ENCODE peak calls at places on chromosomes 11 and 22, in six cellular contexts. One of them, this sample, is unnamed.

GRCh38 chr11:74541466-74541865 is 47.9 kb upstream of the LIPT2 start:
- DNase-seq in Calu3: no peak
- DNase-seq in fibroblast of mammary gland: no peak
- DNase-seq in bronchial epithelial cell: no peak
- DNase-seq in fibroblast of lung: no peak
- DNase-seq in CD4-positive, alpha-beta T cell: no peak
- DNase-seq in this sample: no peak

GRCh38 chr11:66283461-66284105 is 5.4 kb downstream of the YIF1A start:
- DNase-seq in fibroblast of lung: no peak
- DNase-seq in fibroblast of mammary gland: no peak
- DNase-seq in CD4-positive, alpha-beta T cell: no peak
- DNase-seq in Calu3: no peak
- DNase-seq in bronchial epithelial cell: no peak
- DNase-seq in this sample: no peak

GRCh38 chr22:46770726-46771125 is 8.3 kb downstream of the TBC1D22A start:
- DNase-seq in CD4-positive, alpha-beta T cell: no peak
- DNase-seq in Calu3: no peak
- DNase-seq in fibroblast of mammary gland: no peak
- DNase-seq in fibroblast of lung: no peak
- DNase-seq in bronchial epithelial cell: no peak
- DNase-seq in this sample: no peak

GRCh38 chr11:90639687-90640086 is 416.8 kb upstream of the CHORDC1 start:
- DNase-seq in fibroblast of mammary gland: no peak
- DNase-seq in Calu3: peak
- DNase-seq in bronchial epithelial cell: peak
- DNase-seq in CD4-positive, alpha-beta T cell: no peak
- DNase-seq in fibroblast of lung: no peak
- DNase-seq in this sample: peak

GRCh38 chr11:66317322-66317765 is 500 bp upstream of the CD248 start:
- DNase-seq in fibroblast of lung: peak
- DNase-seq in fibroblast of mammary gland: peak
- DNase-seq in Calu3: no peak
- DNase-seq in bronchial epithelial cell: no peak
- DNase-seq in CD4-positive, alpha-beta T cell: peak
- DNase-seq in this sample: no peak

GRCh38 chr11:26851696-26852095 is 129.8 kb upstream of the SLC5A12 start:
- DNase-seq in fibroblast of mammary gland: no peak
- DNase-seq in fibroblast of lung: no peak
- DNase-seq in Calu3: no peak
- DNase-seq in CD4-positive, alpha-beta T cell: no peak
- DNase-seq in bronchial epithelial cell: no peak
- DNase-seq in this sample: no peak

GRCh38 chr11:13128381-13128780 is 119.3 kb downstream of the RASSF10 start:
- DNase-seq in bronchial epithelial cell: no peak
- DNase-seq in CD4-positive, alpha-beta T cell: no peak
- DNase-seq in fibroblast of lung: no peak
- DNase-seq in fibroblast of mammary gland: no peak
- DNase-seq in Calu3: no peak
- DNase-seq in this sample: no peak

GRCh38 chr22:48277868-48278581 is 1515.6 kb downstream of the TBC1D22A start:
- DNase-seq in CD4-positive, alpha-beta T cell: no peak
- DNase-seq in fibroblast of mammary gland: no peak
- DNase-seq in Calu3: no peak
- DNase-seq in bronchial epithelial cell: no peak
- DNase-seq in fibroblast of lung: no peak
- DNase-seq in this sample: no peak

DNA sequence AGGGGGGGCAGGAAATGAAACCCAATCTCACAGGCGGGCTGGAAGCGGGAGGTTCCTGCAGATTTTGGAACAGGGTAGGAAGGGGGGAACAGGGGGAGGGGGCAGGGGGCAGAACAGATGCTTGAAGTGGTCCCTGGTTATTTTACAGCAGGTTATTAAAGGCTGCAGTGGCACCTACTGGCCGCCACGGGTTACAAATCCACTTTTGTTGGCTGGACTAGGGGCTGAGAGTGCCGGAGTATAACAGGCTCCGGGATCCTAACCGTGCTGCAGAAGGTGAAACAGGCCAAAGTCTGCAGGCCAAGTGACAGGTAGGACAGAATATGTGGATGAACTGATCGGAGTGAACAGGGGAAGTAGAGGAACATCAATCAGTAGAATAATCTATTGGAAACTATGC is 2.5 kb downstream of the ROBO3 start:
- DNase-seq in fibroblast of lung: peak
- DNase-seq in bronchial epithelial cell: peak
- DNase-seq in CD4-positive, alpha-beta T cell: no peak
- DNase-seq in fibroblast of mammary gland: peak
- DNase-seq in Calu3: no peak
- DNase-seq in this sample: peak
- TF ChIP-seq CTCF in fibroblast of lung: peak
- TF ChIP-seq CTCF in bronchial epithelial cell: peak
- TF ChIP-seq CTCF in CD4-positive, alpha-beta T cell: no peak
- TF ChIP-seq CTCF in fibroblast of mammary gland: peak
- TF ChIP-seq CTCF in Calu3: peak
- TF ChIP-seq CTCF in this sample: peak

GRCh38 chr22:39309881-39310714 is 9.3 kb downstream of the RPL3 start:
- DNase-seq in CD4-positive, alpha-beta T cell: no peak
- DNase-seq in fibroblast of mammary gland: peak
- DNase-seq in fibroblast of lung: no peak
- DNase-seq in Calu3: no peak
- DNase-seq in bronchial epithelial cell: peak
- DNase-seq in this sample: peak

GRCh38 chr22:39306456-39307361 is 12.7 kb downstream of the RPL3 start:
- DNase-seq in Calu3: peak
- DNase-seq in bronchial epithelial cell: no peak
- DNase-seq in CD4-positive, alpha-beta T cell: peak
- DNase-seq in fibroblast of mammary gland: no peak
- DNase-seq in fibroblast of lung: no peak
- DNase-seq in this sample: peak

GRCh38 chr22:39309364-39309861 is 10.0 kb downstream of the RPL3 start:
- DNase-seq in CD4-positive, alpha-beta T cell: no peak
- DNase-seq in fibroblast of mammary gland: no peak
- DNase-seq in Calu3: peak
- DNase-seq in fibroblast of lung: no peak
- DNase-seq in bronchial epithelial cell: peak
- DNase-seq in this sample: peak

GRCh38 chr22:39311592-39312400 is 7.6 kb downstream of the RPL3 start:
- DNase-seq in CD4-positive, alpha-beta T cell: no peak
- DNase-seq in bronchial epithelial cell: no peak
- DNase-seq in fibroblast of lung: no peak
- DNase-seq in fibroblast of mammary gland: no peak
- DNase-seq in Calu3: no peak
- DNase-seq in this sample: peak

GRCh38 chr22:39308614-39309363 is 10.6 kb downstream of the RPL3 start:
- DNase-seq in fibroblast of lung: peak
- DNase-seq in fibroblast of mammary gland: peak
- DNase-seq in CD4-positive, alpha-beta T cell: no peak
- DNase-seq in bronchial epithelial cell: peak
- DNase-seq in Calu3: peak
- DNase-seq in this sample: peak
- TF ChIP-seq CTCF in fibroblast of lung: peak
- TF ChIP-seq CTCF in fibroblast of mammary gland: peak
- TF ChIP-seq CTCF in CD4-positive, alpha-beta T cell: no peak
- TF ChIP-seq CTCF in bronchial epithelial cell: no peak
- TF ChIP-seq CTCF in Calu3: no peak
- TF ChIP-seq CTCF in this sample: no peak

GRCh38 chr22:28029962-28030361 is 110.9 kb upstream of the PITPNB start:
- DNase-seq in fibroblast of lung: no peak
- DNase-seq in fibroblast of mammary gland: no peak
- DNase-seq in bronchial epithelial cell: no peak
- DNase-seq in Calu3: no peak
- DNase-seq in CD4-positive, alpha-beta T cell: no peak
- DNase-seq in this sample: no peak
- TF ChIP-seq CTCF in fibroblast of lung: no peak
- TF ChIP-seq CTCF in fibroblast of mammary gland: no peak
- TF ChIP-seq CTCF in bronchial epithelial cell: no peak
- TF ChIP-seq CTCF in Calu3: no peak
- TF ChIP-seq CTCF in CD4-positive, alpha-beta T cell: no peak
- TF ChIP-seq CTCF in this sample: no peak

DNA sequence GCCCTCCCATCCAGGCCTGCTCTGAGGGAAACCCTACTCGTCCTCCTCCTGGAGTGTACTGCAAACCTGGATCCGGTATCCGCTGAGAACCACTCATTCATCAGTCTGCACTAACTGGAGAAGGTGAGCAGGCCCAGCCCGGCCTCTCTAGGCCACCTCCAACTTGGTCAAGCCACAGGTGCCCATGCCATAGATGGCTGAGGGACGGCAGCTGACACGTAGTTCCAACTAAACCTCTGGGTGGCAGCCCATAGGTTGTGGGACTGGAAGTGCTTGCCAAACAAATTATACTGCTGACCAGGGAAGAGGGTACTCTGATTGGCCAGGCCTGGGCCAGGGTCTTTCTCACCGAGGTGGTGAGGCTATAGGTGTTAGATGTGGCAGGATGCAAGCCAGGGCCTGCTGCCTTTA is 5.9 kb downstream of the KCNQ1OT1 start:
- DNase-seq in bronchial epithelial cell: no peak
- DNase-seq in fibroblast of lung: no peak
- DNase-seq in fibroblast of mammary gland: no peak
- DNase-seq in Calu3: no peak
- DNase-seq in CD4-positive, alpha-beta T cell: no peak
- DNase-seq in this sample: no peak
- TF ChIP-seq CTCF in bronchial epithelial cell: no peak
- TF ChIP-seq CTCF in fibroblast of lung: no peak
- TF ChIP-seq CTCF in fibroblast of mammary gland: no peak
- TF ChIP-seq CTCF in Calu3: no peak
- TF ChIP-seq CTCF in CD4-positive, alpha-beta T cell: no peak
- TF ChIP-seq CTCF in this sample: no peak

GRCh38 chr11:113885897-113886296 is 10.5 kb upstream of the USP28 start:
- DNase-seq in fibroblast of mammary gland: no peak
- DNase-seq in Calu3: no peak
- DNase-seq in CD4-positive, alpha-beta T cell: no peak
- DNase-seq in bronchial epithelial cell: peak
- DNase-seq in fibroblast of lung: no peak
- DNase-seq in this sample: peak

GRCh38 chr11:113881856-113882255 is 6.5 kb upstream of the USP28 start:
- DNase-seq in fibroblast of lung: peak
- DNase-seq in CD4-positive, alpha-beta T cell: no peak
- DNase-seq in fibroblast of mammary gland: no peak
- DNase-seq in Calu3: no peak
- DNase-seq in bronchial epithelial cell: peak
- DNase-seq in this sample: peak

GRCh38 chr11:113888848-113889247 is 13.5 kb upstream of the USP28 start:
- DNase-seq in CD4-positive, alpha-beta T cell: no peak
- DNase-seq in fibroblast of mammary gland: no peak
- DNase-seq in fibroblast of lung: no peak
- DNase-seq in Calu3: no peak
- DNase-seq in bronchial epithelial cell: no peak
- DNase-seq in this sample: no peak

GRCh38 chr11:113880966-113881365 is 5.6 kb upstream of the USP28 start:
- DNase-seq in Calu3: no peak
- DNase-seq in fibroblast of lung: no peak
- DNase-seq in CD4-positive, alpha-beta T cell: no peak
- DNase-seq in bronchial epithelial cell: no peak
- DNase-seq in fibroblast of mammary gland: no peak
- DNase-seq in this sample: no peak

GRCh38 chr11:113884361-113884836 is 9.0 kb upstream of the USP28 start:
- DNase-seq in Calu3: no peak
- DNase-seq in CD4-positive, alpha-beta T cell: no peak
- DNase-seq in fibroblast of lung: peak
- DNase-seq in fibroblast of mammary gland: peak
- DNase-seq in bronchial epithelial cell: peak
- DNase-seq in this sample: peak
- TF ChIP-seq CTCF in Calu3: no peak
- TF ChIP-seq CTCF in CD4-positive, alpha-beta T cell: no peak
- TF ChIP-seq CTCF in fibroblast of lung: no peak
- TF ChIP-seq CTCF in fibroblast of mammary gland: no peak
- TF ChIP-seq CTCF in bronchial epithelial cell: no peak
- TF ChIP-seq CTCF in this sample: no peak

GRCh38 chr22:29994941-29995340 is 85.3 kb upstream of the HORMAD2 start:
- DNase-seq in bronchial epithelial cell: peak
- DNase-seq in CD4-positive, alpha-beta T cell: no peak
- DNase-seq in Calu3: peak
- DNase-seq in fibroblast of mammary gland: peak
- DNase-seq in fibroblast of lung: peak
- DNase-seq in this sample: no peak

GRCh38 chr22:29997516-29997915 is 82.7 kb upstream of the HORMAD2 start:
- DNase-seq in fibroblast of mammary gland: no peak
- DNase-seq in fibroblast of lung: no peak
- DNase-seq in bronchial epithelial cell: no peak
- DNase-seq in Calu3: no peak
- DNase-seq in CD4-positive, alpha-beta T cell: no peak
- DNase-seq in this sample: no peak

GRCh38 chr22:30001459-30001858 is 78.8 kb upstream of the HORMAD2 start:
- DNase-seq in fibroblast of lung: no peak
- DNase-seq in bronchial epithelial cell: no peak
- DNase-seq in CD4-positive, alpha-beta T cell: no peak
- DNase-seq in fibroblast of mammary gland: no peak
- DNase-seq in Calu3: no peak
- DNase-seq in this sample: no peak

GRCh38 chr22:30000566-30000965 is 79.7 kb upstream of the HORMAD2 start:
- DNase-seq in fibroblast of mammary gland: peak
- DNase-seq in bronchial epithelial cell: peak
- DNase-seq in CD4-positive, alpha-beta T cell: no peak
- DNase-seq in Calu3: no peak
- DNase-seq in fibroblast of lung: peak
- DNase-seq in this sample: no peak

DNA sequence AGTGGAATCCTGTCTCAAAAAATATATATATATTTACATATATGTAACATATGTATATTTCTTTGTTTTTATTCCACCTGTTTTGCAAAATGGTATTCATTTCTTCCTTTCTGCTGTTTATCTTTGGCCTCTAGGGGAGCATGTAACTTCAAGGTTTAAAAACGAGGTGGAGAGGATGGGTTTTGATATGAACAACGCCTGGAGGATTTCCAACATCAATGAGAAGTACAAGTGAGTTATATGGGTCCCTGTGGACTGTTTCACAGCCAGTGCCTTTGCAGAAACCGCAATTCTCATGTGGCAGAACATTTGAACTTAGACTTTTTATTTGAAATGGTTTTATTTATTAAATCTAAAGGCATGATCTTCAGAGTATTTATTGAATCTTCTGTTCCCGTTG is 81.6 kb upstream of the HORMAD2 start:
- DNase-seq in fibroblast of mammary gland: peak
- DNase-seq in Calu3: no peak
- DNase-seq in CD4-positive, alpha-beta T cell: no peak
- DNase-seq in fibroblast of lung: no peak
- DNase-seq in bronchial epithelial cell: no peak
- DNase-seq in this sample: no peak
- TF ChIP-seq CTCF in fibroblast of mammary gland: peak
- TF ChIP-seq CTCF in Calu3: no peak
- TF ChIP-seq CTCF in CD4-positive, alpha-beta T cell: no peak
- TF ChIP-seq CTCF in fibroblast of lung: no peak
- TF ChIP-seq CTCF in bronchial epithelial cell: no peak
- TF ChIP-seq CTCF in this sample: no peak

GRCh38 chr11:17498475-17498874 is 21.8 kb upstream of the ABCC8 start:
- DNase-seq in Calu3: no peak
- DNase-seq in CD4-positive, alpha-beta T cell: no peak
- DNase-seq in bronchial epithelial cell: no peak
- DNase-seq in fibroblast of lung: no peak
- DNase-seq in fibroblast of mammary gland: no peak
- DNase-seq in this sample: no peak
- TF ChIP-seq CTCF in Calu3: no peak
- TF ChIP-seq CTCF in CD4-positive, alpha-beta T cell: no peak
- TF ChIP-seq CTCF in bronchial epithelial cell: peak
- TF ChIP-seq CTCF in fibroblast of lung: peak
- TF ChIP-seq CTCF in fibroblast of mammary gland: no peak
- TF ChIP-seq CTCF in this sample: no peak